ENCODE peak calls at places on chromosomes 13 and 19, in five cellular contexts. F is IMR-90, Q is HepG2, H is GM12878, X is K562. W is an unnamed sample.

GRCh38 chr19:23075031-23075733 is 41.6 kb upstream of the ZNF730 start:
- DNase-seq in F (peak; percentile 72), Q (no peak), H (no peak), X (peak; percentile 69), W (no peak)

GRCh38 chr19:41860419-41861097 is 503 bp downstream of the RPS19 start:
- DNase-seq in F (no peak), Q (no peak), H (no peak), X (no peak), W (no peak)

GRCh38 chr19:13056052-13056660 is 46.5 kb downstream of the LYL1 start:
- DNase-seq in F (peak; percentile 71), Q (no peak), H (no peak), X (no peak), W (no peak)

GRCh38 chr13:81442904-81443303 is 1102.0 kb upstream of the SPRY2 start:
- DNase-seq in F (no peak), Q (no peak), H (no peak), X (no peak), W (no peak)

GRCh38 chr13:37681295-37682032 is 82.9 kb upstream of the POSTN start:
- DNase-seq in F (peak; percentile 94), Q (no peak), H (no peak), X (no peak), W (no peak)

GRCh38 chr19:5789201-5789795 is 1.7 kb downstream of the DUS3L start:
- DNase-seq in F (no peak), Q (no peak), H (no peak), X (no peak), W (no peak)

GRCh38 chr19:56660381-56661105 is 11.0 kb downstream of the ZNF835 start:
- DNase-seq in F (no peak), Q (no peak), H (no peak), X (no peak), W (no peak)

GRCh38 chr13:36789061-36789460 is 30.0 kb upstream of the RFXAP start:
- DNase-seq in F (peak; percentile 8), Q (no peak), H (no peak), X (peak; percentile 8), W (no peak)

GRCh38 chr19:32744555-32745325 is 25.2 kb downstream of the TDRD12 start:
- DNase-seq in F (no peak), Q (no peak), H (no peak), X (no peak), W (no peak)

GRCh38 chr19:23516266-23516665 is 121.0 kb upstream of the ZNF91 start:
- DNase-seq in F (no peak), Q (no peak), H (no peak), X (no peak), W (no peak)

GRCh38 chr13:40692946-40693345 is 26.5 kb upstream of the FOXO1 start:
- DNase-seq in F (no peak), Q (no peak), H (peak; percentile 56), X (no peak), W (no peak)

GRCh38 chr19:18989316-18989715 is 44.0 kb downstream of the SUGP2 start:
- DNase-seq in F (no peak), Q (no peak), H (no peak), X (no peak), W (no peak)

GRCh38 chr13:99208845-99209527 is 8.3 kb downstream of the UBAC2 start:
- DNase-seq in F (no peak), Q (no peak), H (no peak), X (no peak), W (no peak)

GRCh38 chr13:110128546-110128945 is 178.4 kb downstream of the COL4A1 start:
- DNase-seq in F (no peak), Q (no peak), H (no peak), X (no peak), W (no peak)

GRCh38 chr13:25085125-25085742 is 10.7 kb upstream of the PABPC3 start:
- DNase-seq in F (peak; percentile 26), Q (peak; percentile 23), H (no peak), X (peak; percentile 43), W (peak; percentile 25)

GRCh38 chr19:5719274-5719960 is 529 bp downstream of the LONP1 start:
- DNase-seq in F (peak; percentile 13), Q (no peak), H (no peak), X (peak; percentile 52), W (no peak)

GRCh38 chr19:43797118-43797517 is 5.1 kb downstream of the LYPD5 start:
- DNase-seq in F (no peak), Q (no peak), H (no peak), X (no peak), W (no peak)

GRCh38 chr13:33763021-33763420 is 54.9 kb upstream of the RFC3 start:
- DNase-seq in F (no peak), Q (no peak), H (no peak), X (no peak), W (no peak)

GRCh38 chr19:21023901-21024300 is 3.4 kb downstream of the ZNF430 start:
- DNase-seq in F (peak; percentile 65), Q (no peak), H (no peak), X (no peak), W (no peak)

GRCh38 chr13:49399801-49400472 is 43.9 kb downstream of the CAB39L start:
- DNase-seq in F (no peak), Q (no peak), H (no peak), X (no peak), W (no peak)

GRCh38 chr13:106526748-106527488 is 8.5 kb downstream of the EFNB2 start:
- DNase-seq in F (no peak), Q (no peak), H (no peak), X (no peak), W (no peak)

GRCh38 chr19:39334444-39334976 is 1.3 kb downstream of the GMFG start:
- DNase-seq in F (no peak), Q (no peak), H (no peak), X (no peak), W (no peak)

GRCh38 chr13:65855276-65855675 is 1374.9 kb downstream of the PCDH9 start:
- DNase-seq in F (peak; percentile 41), Q (no peak), H (no peak), X (no peak), W (no peak)
- TF ChIP-seq RFX5 in F (no peak), Q (no peak), H (no peak), X (no peak), W (no peak)

DNA sequence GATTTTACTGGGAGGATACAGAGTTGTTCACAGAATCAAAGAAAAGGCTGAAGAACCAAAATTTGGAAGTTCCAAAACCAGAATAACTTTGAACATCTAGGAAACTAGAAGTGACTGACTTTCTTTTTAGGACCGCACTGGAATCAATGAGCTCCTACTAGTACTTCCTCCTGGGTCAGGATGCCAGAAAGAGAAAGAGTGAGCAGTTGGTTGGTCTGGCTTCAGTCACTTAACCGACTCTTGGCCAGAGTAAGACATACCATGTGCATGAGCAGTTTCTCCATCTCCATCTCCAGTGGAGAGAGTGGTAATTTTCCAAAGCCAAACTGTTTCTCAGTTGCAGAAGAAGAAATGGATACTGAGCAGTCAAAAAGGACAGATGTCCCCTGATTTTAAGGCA is 27.1 kb upstream of the MTUS2 start:
- DNase-seq in F (peak; percentile 79), Q (no peak), H (no peak), X (no peak), W (no peak)
- TF ChIP-seq BHLHE40 in F (no peak), Q (no peak), H (no peak), X (no peak), W (no peak)

GRCh38 chr19:29308977-29309520 is 96.1 kb upstream of the UQCRFS1 start:
- DNase-seq in F (no peak), Q (no peak), H (no peak), X (no peak), W (no peak)

GRCh38 chr19:29309637-29310036 is 96.7 kb upstream of the UQCRFS1 start:
- DNase-seq in F (no peak), Q (no peak), H (no peak), X (no peak), W (no peak)

GRCh38 chr19:29315566-29315965 is 102.6 kb upstream of the UQCRFS1 start:
- DNase-seq in F (no peak), Q (no peak), H (no peak), X (no peak), W (no peak)

GRCh38 chr19:29311391-29311790 is 98.4 kb upstream of the UQCRFS1 start:
- DNase-seq in F (no peak), Q (no peak), H (no peak), X (no peak), W (no peak)
- TF ChIP-seq RFX5 in F (no peak), Q (no peak), H (no peak), X (no peak), W (no peak)

GRCh38 chr19:49188626-49189200 is 31.1 kb downstream of the TRPM4 start:
- DNase-seq in F (no peak), Q (no peak), H (no peak), X (no peak), W (no peak)
- TF ChIP-seq BHLHE40 in F (no peak), Q (no peak), H (no peak), X (no peak), W (no peak)

DNA sequence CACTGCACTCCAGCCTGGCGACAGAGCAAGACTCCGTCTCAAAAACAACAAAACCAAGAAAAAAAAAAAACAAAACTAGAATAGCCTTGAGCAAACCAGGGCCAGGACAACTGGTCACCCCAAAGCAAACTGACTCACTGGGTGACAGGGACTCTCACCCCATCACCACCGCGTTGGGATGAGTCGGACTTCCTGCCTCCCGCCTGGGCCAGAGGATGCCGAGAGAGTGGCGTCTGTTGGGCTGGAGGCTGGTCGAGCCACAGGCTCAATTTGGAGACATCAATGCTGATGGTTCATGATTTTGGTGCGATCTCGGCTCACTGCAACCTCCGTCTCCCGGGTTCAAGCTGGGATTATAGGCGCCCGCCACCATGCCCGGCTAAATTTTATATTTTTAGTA is 11.6 kb downstream of the TMPRSS9 start:
- DNase-seq in F (peak; percentile 60), Q (no peak), H (no peak), X (no peak), W (no peak)
- TF ChIP-seq RFX5 in F (no peak), Q (no peak), H (no peak), X (no peak), W (no peak)

DNA sequence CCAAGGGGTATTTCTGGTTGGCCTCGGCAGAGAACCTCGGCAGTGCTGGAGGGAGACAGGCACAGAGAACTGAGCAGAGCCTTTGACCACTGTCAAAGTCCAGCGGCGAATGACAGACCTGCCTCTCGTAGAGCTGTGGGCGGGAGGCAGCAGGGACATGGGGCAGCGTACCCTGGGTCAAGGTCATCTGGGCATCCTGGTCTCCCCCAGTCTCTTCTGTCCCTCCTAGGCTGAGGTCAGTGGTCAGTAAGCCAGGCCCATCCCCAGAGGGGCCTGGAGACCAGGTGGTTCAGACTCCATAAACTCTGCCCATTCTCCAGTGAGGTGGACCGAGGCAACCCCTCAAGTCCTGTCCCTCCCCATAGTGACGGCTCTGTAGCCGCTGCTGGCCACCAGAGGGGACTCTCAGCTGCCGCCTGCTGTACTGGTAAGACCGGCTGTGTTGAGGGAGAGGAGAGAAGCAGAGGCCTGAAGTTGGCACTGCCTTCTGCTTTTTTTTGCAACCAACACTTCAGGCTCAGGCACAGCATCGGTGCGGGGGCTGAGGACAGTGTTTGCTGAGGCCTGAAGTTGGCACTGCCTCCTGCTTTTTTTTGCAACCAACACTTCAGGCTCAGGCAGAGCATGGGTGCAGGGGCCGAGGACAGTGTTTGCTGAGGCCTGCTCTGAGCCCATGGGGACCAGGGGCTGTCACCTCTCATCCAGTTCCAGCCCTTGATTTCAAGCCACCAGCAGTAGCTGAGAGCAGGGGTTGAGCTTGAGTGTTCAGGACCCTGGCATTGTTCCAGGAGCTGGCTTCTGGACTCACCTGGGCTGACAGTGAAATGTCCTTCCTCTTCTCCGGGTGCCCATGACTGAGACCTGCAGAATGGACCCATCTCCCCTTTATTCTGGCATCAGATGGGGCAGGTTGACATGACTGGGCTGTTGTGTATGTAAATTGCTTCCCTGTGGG is at the start of gene PGLYRP2:
- DNase-seq in F (no peak), Q (peak; percentile 31), H (no peak), X (no peak), W (no peak)
- TF ChIP-seq BHLHE40 in F (no peak), Q (no peak), H (no peak), X (no peak), W (no peak)